ENCODE peak calls at places on chromosomes 5 and 9, in eight cellular contexts. B is lower lobe of right lung; H is mesothelial cell of epicardium; M is heart right ventricle; C is AG09319; X is gastrocnemius medialis; N is HFFc6; A is activated CD8-positive, alpha-beta T cell treated with anti-CD3 and anti-CD28 coated beads for 36 hours. F is an unnamed sample.

GRCh38 chr9:130461218-130461630 is 16.5 kb downstream of the ASS1 start:
- DNase-seq in B (peak; percentile 67), C (no peak), H (peak; percentile 68), A (peak; percentile 79), N (no peak), X (no peak), M (peak; percentile 69), F (peak; percentile 57)

GRCh38 chr5:172848419-172848818 is 14.4 kb downstream of the ERGIC1 start:
- DNase-seq in M (no peak), H (no peak), C (no peak), A (no peak), B (no peak), X (no peak), N (no peak), F (no peak)

GRCh38 chr5:174446446-174446845 is 277.9 kb upstream of the MSX2 start:
- DNase-seq in M (no peak), X (no peak), B (no peak), A (no peak), H (no peak), N (no peak), C (no peak), F (no peak)

GRCh38 chr9:134062461-134063087 is 5.3 kb downstream of the BRD3 start:
- DNase-seq in C (no peak), H (no peak), A (no peak), N (no peak), M (no peak), X (no peak), B (no peak), F (no peak)

GRCh38 chr9:136994885-136995224 is 1.5 kb downstream of the CLIC3 start:
- DNase-seq in H (no peak), B (no peak), C (no peak), X (no peak), M (no peak), N (no peak), A (no peak), F (no peak)

GRCh38 chr5:23169660-23170416 is 316.7 kb upstream of the CDH12 start:
- DNase-seq in B (no peak), M (no peak), H (no peak), N (no peak), C (no peak), X (no peak), A (no peak), F (no peak)

GRCh38 chr9:133991211-133991921 is 758 bp downstream of the VAV2 start:
- DNase-seq in A (no peak), X (no peak), M (peak; percentile 43), H (no peak), N (no peak), B (peak; percentile 51), C (no peak), F (no peak)

GRCh38 chr5:162068931-162069330 is 1.4 kb downstream of the GABRG2 start:
- DNase-seq in A (no peak), H (no peak), X (no peak), N (no peak), M (no peak), B (no peak), C (no peak), F (no peak)

GRCh38 chr5:148491015-148491792 is 107.4 kb downstream of the FBXO38 start:
- DNase-seq in X (no peak), M (no peak), A (no peak), N (no peak), B (no peak), C (no peak), H (no peak), F (no peak)

GRCh38 chr9:105173306-105173705 is 71.1 kb upstream of the SLC44A1 start:
- DNase-seq in H (no peak), N (no peak), X (no peak), B (no peak), M (no peak), A (no peak), C (no peak), F (no peak)

GRCh38 chr9:136886610-136887597 is 588 bp downstream of the TRAF2 start:
- DNase-seq in N (no peak), M (no peak), A (peak; percentile 50), C (no peak), H (no peak), B (no peak), X (no peak), F (no peak)

GRCh38 chr9:127959841-127960409 is 20.9 kb downstream of the EEIG1 start:
- DNase-seq in B (no peak), M (no peak), C (no peak), A (no peak), N (no peak), X (no peak), H (no peak), F (no peak)

GRCh38 chr5:135950611-135951010 is 4.2 kb downstream of the LECT2 start:
- DNase-seq in H (no peak), M (no peak), A (no peak), N (peak; percentile 5), C (peak; percentile 52), B (no peak), X (no peak), F (no peak)

GRCh38 chr9:98108540-98109031 is 10.4 kb downstream of the TRIM14 start:
- DNase-seq in N (no peak), H (no peak), A (peak; percentile 55), B (no peak), X (no peak), C (no peak), M (no peak), F (no peak)

GRCh38 chr9:35364817-35365585 is 124.9 kb upstream of the RUSC2 start:
- DNase-seq in N (no peak), M (no peak), C (no peak), A (no peak), X (no peak), B (no peak), H (no peak), F (no peak)

GRCh38 chr9:136840877-136841645 is 1.2 kb upstream of the AJM1 start:
- DNase-seq in M (no peak), X (peak; percentile 40), H (no peak), C (no peak), A (peak; percentile 44), B (no peak), N (peak; percentile 59), F (peak; percentile 62)

GRCh38 chr5:119315516-119315949 is 40.3 kb upstream of the TNFAIP8 start:
- DNase-seq in M (no peak), N (no peak), X (no peak), C (no peak), B (no peak), H (no peak), A (peak; percentile 84), F (peak; percentile 82)

GRCh38 chr5:132466453-132467291 is 23.9 kb downstream of the IRF1 start:
- DNase-seq in C (no peak), N (no peak), A (peak; percentile 89), M (peak; percentile 55), H (no peak), B (peak; percentile 83), X (no peak), F (no peak)

GRCh38 chr9:130685104-130685503 is 8.5 kb upstream of the EXOSC2 start:
- DNase-seq in C (no peak), N (no peak), H (no peak), A (no peak), X (no peak), M (no peak), B (no peak), F (no peak)

DNA sequence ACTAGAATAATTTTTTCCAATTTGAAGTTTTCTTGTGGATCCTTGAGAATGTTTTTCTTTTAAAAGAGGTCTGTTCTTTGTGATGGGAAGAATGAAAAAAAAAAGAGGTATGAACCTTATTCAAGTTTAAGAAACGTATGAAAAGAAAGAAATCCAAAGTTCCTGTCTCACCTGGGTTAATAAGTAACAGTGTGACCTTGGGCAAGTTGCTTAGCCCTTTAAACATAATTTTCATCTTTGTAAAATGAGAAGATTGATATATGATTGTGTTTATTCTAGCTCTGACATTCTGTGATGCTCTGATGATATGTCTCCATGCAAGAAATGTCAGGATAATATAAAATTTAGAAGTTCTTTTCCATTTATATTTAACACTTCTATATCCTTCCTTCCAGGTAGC is 19.3 kb downstream of the SLC26A2 start:
- DNase-seq in H (no peak), X (no peak), C (no peak), N (no peak), A (no peak), B (no peak), M (no peak), F (no peak)
- TF ChIP-seq CTCF in H (no peak), X (no peak), C (no peak), N (no peak), A (no peak), B (no peak), M (no peak), F (no peak)

DNA sequence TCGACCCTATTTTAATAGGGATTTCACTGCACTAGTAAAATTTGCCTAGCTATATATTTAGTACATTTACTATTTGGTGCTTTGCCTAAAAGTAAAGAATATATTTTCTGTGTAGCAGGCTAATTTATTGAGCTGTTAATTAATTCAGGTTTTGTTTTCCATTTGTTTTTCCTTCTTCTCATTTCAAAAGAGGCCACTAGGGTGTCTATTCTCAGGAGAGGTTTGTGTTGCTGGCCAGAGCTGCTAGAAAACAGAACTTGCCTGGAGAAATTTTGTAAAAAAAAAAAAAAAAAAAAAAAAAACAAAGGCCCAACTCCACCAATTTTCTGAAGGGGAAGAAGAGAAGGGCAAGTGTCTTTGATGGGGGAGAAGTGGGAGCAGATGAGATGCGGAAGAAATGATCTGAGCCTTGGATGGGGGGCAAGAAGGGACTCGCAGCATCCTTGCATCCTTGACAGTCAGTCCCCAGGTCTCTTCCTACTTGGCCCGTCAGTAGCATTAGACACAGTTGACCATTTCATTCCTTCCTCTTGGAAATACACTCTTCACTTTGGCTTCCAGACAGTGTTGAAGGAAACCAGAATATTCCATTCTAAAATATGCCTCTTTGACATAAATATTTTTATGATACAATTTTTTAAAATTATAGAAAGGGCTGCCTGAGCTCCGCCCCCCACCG is 318.5 kb downstream of the TRPM3 start:
- DNase-seq in H (no peak), M (no peak), B (no peak), N (no peak), A (no peak), X (no peak), C (no peak), F (no peak)
- TF ChIP-seq CTCF in H (no peak), M (no peak), B (no peak), N (peak; percentile 3), A (no peak), X (no peak), C (no peak), F (no peak)

DNA sequence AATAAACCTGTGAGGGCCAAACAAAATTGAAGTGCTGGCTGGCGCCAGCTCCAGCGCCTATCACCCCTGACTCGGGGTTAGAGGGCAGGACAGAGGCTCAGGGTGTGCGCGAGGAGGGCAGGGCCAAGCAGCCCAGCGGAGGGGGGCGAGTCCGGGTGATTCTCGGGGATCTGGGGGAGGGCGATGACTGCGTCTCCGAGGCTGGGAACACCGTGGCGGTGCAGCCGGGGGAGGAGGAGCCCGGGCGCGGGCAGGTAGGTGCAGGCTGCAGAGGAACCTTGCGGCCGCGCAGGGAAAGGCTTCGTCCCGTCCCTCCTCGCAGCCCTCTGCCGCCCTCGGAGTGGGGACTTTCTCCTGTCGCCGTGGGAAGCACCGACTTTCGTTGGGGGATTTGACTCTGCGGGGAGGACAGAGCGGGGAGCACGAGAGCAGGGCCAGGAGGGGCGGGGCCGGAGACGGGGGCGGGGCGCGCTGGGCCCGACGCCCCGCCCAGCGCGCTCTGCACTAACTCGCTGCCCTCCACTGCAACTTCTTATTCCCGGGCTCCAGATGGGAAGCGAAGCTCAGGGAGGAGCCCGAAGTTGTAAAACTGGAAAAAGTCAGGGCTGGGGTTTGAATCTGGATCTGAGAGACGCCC is 5.3 kb downstream of the RGS14 start:
- DNase-seq in M (peak; percentile 68), B (peak; percentile 79), C (no peak), H (no peak), X (peak; percentile 26), N (no peak), A (peak; percentile 80), F (peak; percentile 70)
- TF ChIP-seq CTCF in M (no peak), B (no peak), C (no peak), H (no peak), X (no peak), N (no peak), A (no peak), F (no peak)

GRCh38 chr9:26058111-26058895 is 380.1 kb upstream of the TUSC1 start:
- DNase-seq in B (no peak), A (no peak), C (no peak), M (no peak), N (peak; percentile 22), X (no peak), H (no peak), F (no peak)
- TF ChIP-seq CTCF in B (no peak), A (no peak), C (no peak), M (no peak), N (no peak), X (no peak), H (no peak), F (no peak)